ENCODE peak calls at places on chromosomes 7 and 10, in five cellular contexts. H, R, M, C and Q are unnamed samples.

GRCh38 chr7:2118630-2119190 is 114.0 kb downstream of the MAD1L1 start:
- DNase-seq in R (no peak), M (no peak), H (no peak), C (no peak), Q (no peak)

GRCh38 chr7:132878228-132878919 is 203.5 kb downstream of the CHCHD3 start:
- DNase-seq in H (no peak), R (no peak), M (no peak), C (no peak), Q (no peak)

GRCh38 chr7:92557808-92558362 is 29.3 kb downstream of the RBM48 start:
- DNase-seq in M (no peak), H (no peak), R (no peak), C (no peak), Q (no peak)

GRCh38 chr10:109103278-109103677 is 820.0 kb downstream of the XPNPEP1 start:
- DNase-seq in M (no peak), C (no peak), R (no peak), H (no peak), Q (no peak)

GRCh38 chr10:3805227-3805790 is 20.3 kb upstream of the KLF6 start:
- DNase-seq in M (no peak), C (peak; percentile 92), R (no peak), H (no peak), Q (peak; percentile 87)

GRCh38 chr7:21355406-21355874 is 72.4 kb upstream of the SP4 start:
- DNase-seq in R (no peak), M (no peak), H (peak; percentile 30), C (no peak), Q (no peak)

GRCh38 chr10:75294866-75295692 is 59.3 kb upstream of the COMTD1 start:
- DNase-seq in R (peak; percentile 87), C (peak; percentile 88), M (peak; percentile 86), H (peak; percentile 74), Q (peak; percentile 91)

GRCh38 chr10:4191894-4192293 is 406.9 kb upstream of the KLF6 start:
- DNase-seq in R (no peak), M (no peak), C (no peak), H (no peak), Q (no peak)

GRCh38 chr10:17460732-17461131 is 6.3 kb upstream of the ST8SIA6 start:
- DNase-seq in M (no peak), C (no peak), H (no peak), R (no peak), Q (no peak)

GRCh38 chr7:116169060-116169459 is 41.3 kb upstream of the TES start:
- DNase-seq in R (no peak), M (peak; percentile 42), C (no peak), H (no peak), Q (peak; percentile 76)

GRCh38 chr10:14241196-14241595 is 89.5 kb downstream of the FRMD4A start:
- DNase-seq in C (no peak), M (no peak), H (no peak), R (no peak), Q (no peak)

GRCh38 chr10:14244801-14245211 is 85.9 kb downstream of the FRMD4A start:
- DNase-seq in C (peak; percentile 39), M (no peak), R (no peak), H (no peak), Q (peak; percentile 58)

GRCh38 chr10:14247650-14248258 is 83.0 kb downstream of the FRMD4A start:
- DNase-seq in C (no peak), H (no peak), R (no peak), M (no peak), Q (no peak)

GRCh38 chr10:14240253-14241189 is 90.2 kb downstream of the FRMD4A start:
- DNase-seq in M (no peak), C (peak; percentile 63), H (no peak), R (no peak), Q (no peak)

GRCh38 chr10:14244147-14244546 is 86.6 kb downstream of the FRMD4A start:
- DNase-seq in M (no peak), H (no peak), R (no peak), C (no peak), Q (no peak)
- TF ChIP-seq CTCF in M (no peak), H (no peak), R (no peak), C (peak; percentile 58), Q (peak; percentile 14)

GRCh38 chr7:129827467-129827990 is 125.2 kb downstream of the UBE2H start:
- DNase-seq in R (no peak), C (no peak), H (no peak), M (no peak), Q (no peak)

GRCh38 chr7:129829677-129830631 is 122.8 kb downstream of the UBE2H start:
- DNase-seq in M (peak; percentile 55), R (no peak), C (peak; percentile 56), H (peak; percentile 60), Q (peak; percentile 86)

GRCh38 chr7:129828078-129828762 is 124.5 kb downstream of the UBE2H start:
- DNase-seq in R (no peak), C (no peak), H (no peak), M (no peak), Q (no peak)

GRCh38 chr7:129830949-129831348 is 121.8 kb downstream of the UBE2H start:
- DNase-seq in H (no peak), C (no peak), R (no peak), M (no peak), Q (no peak)

GRCh38 chr7:129828989-129829676 is 123.6 kb downstream of the UBE2H start:
- DNase-seq in C (no peak), M (no peak), H (no peak), R (no peak), Q (no peak)
- TF ChIP-seq CTCF in C (no peak), M (no peak), H (no peak), R (no peak), Q (no peak)

GRCh38 chr10:111598433-111599059 is 521.7 kb downstream of the ADRA2A start:
- DNase-seq in R (no peak), H (peak; percentile 57), C (peak; percentile 60), M (no peak), Q (peak; percentile 32)
- TF ChIP-seq CTCF in R (peak; percentile 88), H (peak; percentile 89), C (peak; percentile 67), M (peak; percentile 42), Q (peak; percentile 71)

GRCh38 chr7:787332-788240 is 44.7 kb upstream of the SUN1 start:
- DNase-seq in C (no peak), R (no peak), H (no peak), M (no peak), Q (no peak)
- TF ChIP-seq CTCF in C (peak; percentile 22), R (no peak), H (no peak), M (peak; percentile 13), Q (no peak)